ENCODE peak calls at places on chromosomes 11 and 22, in eight cellular contexts. One of them, this sample, is unnamed.

GRCh38 chr22:50486561-50487289 is at the start of gene MIOX:
- DNase-seq in GM12865: no peak
- DNase-seq in right atrium auricular region: no peak
- DNase-seq in fibroblast of lung: no peak
- DNase-seq in HFF-Myc: no peak
- DNase-seq in choroid plexus epithelial cell: peak; percentile 15
- DNase-seq in IMR-90: no peak
- DNase-seq in GM20000: no peak
- DNase-seq in this sample: no peak

GRCh38 chr11:84780689-84781293 is 846.4 kb downstream of the DLG2 start:
- DNase-seq in fibroblast of lung: peak; percentile 10
- DNase-seq in HFF-Myc: no peak
- DNase-seq in GM12865: peak; percentile 5
- DNase-seq in IMR-90: peak; percentile 15
- DNase-seq in GM20000: no peak
- DNase-seq in right atrium auricular region: no peak
- DNase-seq in choroid plexus epithelial cell: peak; percentile 65
- DNase-seq in this sample: no peak

GRCh38 chr11:8717876-8718753 is 35.5 kb downstream of the RPL27A start:
- DNase-seq in right atrium auricular region: peak; percentile 76
- DNase-seq in IMR-90: peak; percentile 97
- DNase-seq in fibroblast of lung: peak; percentile 94
- DNase-seq in GM12865: peak; percentile 29
- DNase-seq in GM20000: peak; percentile 58
- DNase-seq in HFF-Myc: peak; percentile 77
- DNase-seq in choroid plexus epithelial cell: peak; percentile 92
- DNase-seq in this sample: no peak

GRCh38 chr22:45200230-45200629 is 36.5 kb downstream of the NUP50 start:
- DNase-seq in fibroblast of lung: no peak
- DNase-seq in GM20000: no peak
- DNase-seq in HFF-Myc: no peak
- DNase-seq in IMR-90: no peak
- DNase-seq in choroid plexus epithelial cell: no peak
- DNase-seq in right atrium auricular region: no peak
- DNase-seq in GM12865: no peak
- DNase-seq in this sample: no peak

GRCh38 chr11:131674051-131674755 is 303.8 kb downstream of the NTM start:
- DNase-seq in GM12865: peak; percentile 63
- DNase-seq in right atrium auricular region: peak; percentile 74
- DNase-seq in GM20000: peak; percentile 72
- DNase-seq in IMR-90: peak; percentile 86
- DNase-seq in fibroblast of lung: peak; percentile 75
- DNase-seq in HFF-Myc: peak; percentile 43
- DNase-seq in choroid plexus epithelial cell: peak; percentile 91
- DNase-seq in this sample: peak; percentile 69

GRCh38 chr11:45739866-45740265 is 65.1 kb upstream of the SLC35C1 start:
- DNase-seq in fibroblast of lung: no peak
- DNase-seq in IMR-90: no peak
- DNase-seq in right atrium auricular region: no peak
- DNase-seq in GM20000: no peak
- DNase-seq in choroid plexus epithelial cell: peak; percentile 10
- DNase-seq in HFF-Myc: no peak
- DNase-seq in GM12865: no peak
- DNase-seq in this sample: no peak

GRCh38 chr11:9732453-9732852 is 68.6 kb downstream of the SWAP70 start:
- DNase-seq in choroid plexus epithelial cell: no peak
- DNase-seq in GM20000: no peak
- DNase-seq in GM12865: no peak
- DNase-seq in right atrium auricular region: no peak
- DNase-seq in fibroblast of lung: no peak
- DNase-seq in IMR-90: no peak
- DNase-seq in HFF-Myc: no peak
- DNase-seq in this sample: no peak

GRCh38 chr22:33605201-33605600 is 315.1 kb downstream of the LARGE1 start:
- DNase-seq in GM20000: no peak
- DNase-seq in fibroblast of lung: no peak
- DNase-seq in choroid plexus epithelial cell: peak; percentile 23
- DNase-seq in IMR-90: no peak
- DNase-seq in right atrium auricular region: no peak
- DNase-seq in HFF-Myc: peak; percentile 30
- DNase-seq in GM12865: no peak
- DNase-seq in this sample: no peak

GRCh38 chr22:23695748-23696325 is 5.0 kb downstream of the RGL4 start:
- DNase-seq in choroid plexus epithelial cell: no peak
- DNase-seq in GM12865: no peak
- DNase-seq in fibroblast of lung: no peak
- DNase-seq in right atrium auricular region: no peak
- DNase-seq in IMR-90: no peak
- DNase-seq in GM20000: no peak
- DNase-seq in HFF-Myc: no peak
- DNase-seq in this sample: no peak

GRCh38 chr11:77778549-77778948 is 42.0 kb downstream of the RSF1 start:
- DNase-seq in GM12865: no peak
- DNase-seq in fibroblast of lung: no peak
- DNase-seq in IMR-90: no peak
- DNase-seq in GM20000: no peak
- DNase-seq in HFF-Myc: no peak
- DNase-seq in choroid plexus epithelial cell: no peak
- DNase-seq in right atrium auricular region: no peak
- DNase-seq in this sample: no peak

GRCh38 chr11:85685820-85686459 is at the start of gene CCDC89:
- DNase-seq in HFF-Myc: peak; percentile 74
- DNase-seq in GM12865: peak; percentile 6
- DNase-seq in right atrium auricular region: peak; percentile 88
- DNase-seq in IMR-90: peak; percentile 99
- DNase-seq in GM20000: no peak
- DNase-seq in fibroblast of lung: peak; percentile 99
- DNase-seq in choroid plexus epithelial cell: peak; percentile 98
- DNase-seq in this sample: no peak

GRCh38 chr11:1297576-1298473 is 11.6 kb downstream of the TOLLIP start:
- DNase-seq in GM20000: no peak
- DNase-seq in fibroblast of lung: no peak
- DNase-seq in HFF-Myc: no peak
- DNase-seq in GM12865: no peak
- DNase-seq in IMR-90: no peak
- DNase-seq in right atrium auricular region: no peak
- DNase-seq in choroid plexus epithelial cell: no peak
- DNase-seq in this sample: no peak

GRCh38 chr22:24315367-24315781 is 44.7 kb downstream of the SPECC1L start:
- DNase-seq in fibroblast of lung: peak; percentile 80
- DNase-seq in GM12865: no peak
- DNase-seq in HFF-Myc: peak; percentile 70
- DNase-seq in IMR-90: peak; percentile 89
- DNase-seq in GM20000: no peak
- DNase-seq in choroid plexus epithelial cell: peak; percentile 68
- DNase-seq in right atrium auricular region: no peak
- DNase-seq in this sample: no peak

GRCh38 chr22:17084554-17085276 is at the start of gene IL17RA:
- DNase-seq in HFF-Myc: peak; percentile 49
- DNase-seq in GM20000: peak; percentile 98
- DNase-seq in IMR-90: peak; percentile 84
- DNase-seq in choroid plexus epithelial cell: peak; percentile 88
- DNase-seq in GM12865: peak; percentile 96
- DNase-seq in fibroblast of lung: peak; percentile 80
- DNase-seq in right atrium auricular region: peak; percentile 87
- DNase-seq in this sample: peak; percentile 94

GRCh38 chr11:134275188-134275533 is 1.0 kb upstream of the GLB1L3 start:
- DNase-seq in GM20000: no peak
- DNase-seq in HFF-Myc: no peak
- DNase-seq in choroid plexus epithelial cell: no peak
- DNase-seq in IMR-90: no peak
- DNase-seq in GM12865: no peak
- DNase-seq in right atrium auricular region: no peak
- DNase-seq in fibroblast of lung: no peak
- DNase-seq in this sample: no peak

GRCh38 chr11:102802341-102802740 is 4.4 kb upstream of the MMP1 start:
- DNase-seq in choroid plexus epithelial cell: peak; percentile 77
- DNase-seq in GM20000: no peak
- DNase-seq in IMR-90: peak; percentile 95
- DNase-seq in GM12865: no peak
- DNase-seq in HFF-Myc: peak; percentile 72
- DNase-seq in right atrium auricular region: no peak
- DNase-seq in fibroblast of lung: peak; percentile 91
- DNase-seq in this sample: no peak

GRCh38 chr11:78205256-78205655 is 16.5 kb downstream of the USP35 start:
- DNase-seq in choroid plexus epithelial cell: no peak
- DNase-seq in right atrium auricular region: no peak
- DNase-seq in IMR-90: no peak
- DNase-seq in GM12865: no peak
- DNase-seq in GM20000: no peak
- DNase-seq in HFF-Myc: no peak
- DNase-seq in fibroblast of lung: no peak
- DNase-seq in this sample: no peak

GRCh38 chr11:32497951-32498350 is 62.6 kb upstream of the WT1 start:
- DNase-seq in GM12865: no peak
- DNase-seq in fibroblast of lung: no peak
- DNase-seq in right atrium auricular region: no peak
- DNase-seq in GM20000: no peak
- DNase-seq in IMR-90: no peak
- DNase-seq in choroid plexus epithelial cell: no peak
- DNase-seq in HFF-Myc: no peak
- DNase-seq in this sample: no peak

GRCh38 chr11:62374801-62375200 is 37.6 kb downstream of the ASRGL1 start:
- DNase-seq in right atrium auricular region: peak; percentile 49
- DNase-seq in choroid plexus epithelial cell: no peak
- DNase-seq in GM12865: no peak
- DNase-seq in fibroblast of lung: no peak
- DNase-seq in GM20000: no peak
- DNase-seq in HFF-Myc: no peak
- DNase-seq in IMR-90: no peak
- DNase-seq in this sample: no peak

GRCh38 chr11:3808846-3809623 is 675 bp downstream of the PGAP2 start:
- DNase-seq in GM12865: peak; percentile 82
- DNase-seq in right atrium auricular region: no peak
- DNase-seq in IMR-90: peak; percentile 41
- DNase-seq in GM20000: peak; percentile 86
- DNase-seq in choroid plexus epithelial cell: peak; percentile 77
- DNase-seq in HFF-Myc: peak; percentile 71
- DNase-seq in fibroblast of lung: peak; percentile 33
- DNase-seq in this sample: peak; percentile 55

GRCh38 chr11:71366076-71366475 is 82.1 kb downstream of the DHCR7 start:
- DNase-seq in IMR-90: no peak
- DNase-seq in GM12865: no peak
- DNase-seq in right atrium auricular region: no peak
- DNase-seq in choroid plexus epithelial cell: no peak
- DNase-seq in HFF-Myc: no peak
- DNase-seq in fibroblast of lung: no peak
- DNase-seq in GM20000: no peak
- DNase-seq in this sample: no peak
- TF ChIP-seq CTCF in IMR-90: no peak
- TF ChIP-seq CTCF in GM12865: no peak
- TF ChIP-seq CTCF in right atrium auricular region: no peak
- TF ChIP-seq CTCF in choroid plexus epithelial cell: no peak
- TF ChIP-seq CTCF in HFF-Myc: no peak
- TF ChIP-seq CTCF in fibroblast of lung: no peak
- TF ChIP-seq CTCF in GM20000: no peak
- TF ChIP-seq CTCF in this sample: no peak

GRCh38 chr22:40194656-40195055 is 16.9 kb downstream of the TNRC6B start:
- DNase-seq in HFF-Myc: no peak
- DNase-seq in choroid plexus epithelial cell: no peak
- DNase-seq in GM12865: no peak
- DNase-seq in GM20000: no peak
- DNase-seq in IMR-90: no peak
- DNase-seq in fibroblast of lung: no peak
- DNase-seq in right atrium auricular region: no peak
- DNase-seq in this sample: no peak

GRCh38 chr22:40190501-40190900 is 12.8 kb downstream of the TNRC6B start:
- DNase-seq in choroid plexus epithelial cell: no peak
- DNase-seq in GM20000: no peak
- DNase-seq in GM12865: no peak
- DNase-seq in fibroblast of lung: no peak
- DNase-seq in HFF-Myc: no peak
- DNase-seq in IMR-90: no peak
- DNase-seq in right atrium auricular region: no peak
- DNase-seq in this sample: no peak

GRCh38 chr22:40196628-40197027 is 18.9 kb downstream of the TNRC6B start:
- DNase-seq in choroid plexus epithelial cell: peak; percentile 93
- DNase-seq in right atrium auricular region: no peak
- DNase-seq in IMR-90: peak; percentile 97
- DNase-seq in HFF-Myc: peak; percentile 85
- DNase-seq in fibroblast of lung: peak; percentile 93
- DNase-seq in GM12865: peak; percentile 29
- DNase-seq in GM20000: peak; percentile 34
- DNase-seq in this sample: peak; percentile 85

GRCh38 chr22:40189979-40190378 is 12.3 kb downstream of the TNRC6B start:
- DNase-seq in fibroblast of lung: no peak
- DNase-seq in right atrium auricular region: no peak
- DNase-seq in GM20000: no peak
- DNase-seq in choroid plexus epithelial cell: no peak
- DNase-seq in GM12865: no peak
- DNase-seq in HFF-Myc: no peak
- DNase-seq in IMR-90: peak; percentile 26
- DNase-seq in this sample: no peak

GRCh38 chr22:40193429-40194421 is 16.0 kb downstream of the TNRC6B start:
- DNase-seq in HFF-Myc: no peak
- DNase-seq in choroid plexus epithelial cell: peak; percentile 70
- DNase-seq in right atrium auricular region: no peak
- DNase-seq in GM12865: no peak
- DNase-seq in GM20000: no peak
- DNase-seq in IMR-90: peak; percentile 34
- DNase-seq in fibroblast of lung: peak; percentile 62
- DNase-seq in this sample: peak; percentile 36
- TF ChIP-seq CTCF in HFF-Myc: peak; percentile 41
- TF ChIP-seq CTCF in choroid plexus epithelial cell: peak; percentile 60
- TF ChIP-seq CTCF in right atrium auricular region: peak; percentile 23
- TF ChIP-seq CTCF in GM12865: peak; percentile 2
- TF ChIP-seq CTCF in GM20000: no peak
- TF ChIP-seq CTCF in IMR-90: peak; percentile 39
- TF ChIP-seq CTCF in fibroblast of lung: peak; percentile 26
- TF ChIP-seq CTCF in this sample: peak; percentile 27

GRCh38 chr11:47406896-47407745 is 1.3 kb upstream of the SLC39A13 start:
- DNase-seq in right atrium auricular region: no peak
- DNase-seq in GM12865: peak; percentile 43
- DNase-seq in HFF-Myc: no peak
- DNase-seq in choroid plexus epithelial cell: peak; percentile 34
- DNase-seq in IMR-90: peak; percentile 18
- DNase-seq in fibroblast of lung: peak; percentile 24
- DNase-seq in GM20000: no peak
- DNase-seq in this sample: no peak
- TF ChIP-seq CTCF in right atrium auricular region: no peak
- TF ChIP-seq CTCF in GM12865: no peak
- TF ChIP-seq CTCF in HFF-Myc: no peak
- TF ChIP-seq CTCF in choroid plexus epithelial cell: peak; percentile 30
- TF ChIP-seq CTCF in IMR-90: peak; percentile 14
- TF ChIP-seq CTCF in fibroblast of lung: no peak
- TF ChIP-seq CTCF in GM20000: no peak
- TF ChIP-seq CTCF in this sample: no peak

GRCh38 chr11:97259884-97260283 is 870.1 kb downstream of the JRKL start:
- DNase-seq in fibroblast of lung: no peak
- DNase-seq in GM12865: no peak
- DNase-seq in HFF-Myc: no peak
- DNase-seq in choroid plexus epithelial cell: peak; percentile 1
- DNase-seq in GM20000: no peak
- DNase-seq in right atrium auricular region: no peak
- DNase-seq in IMR-90: no peak
- DNase-seq in this sample: no peak
- TF ChIP-seq CTCF in fibroblast of lung: no peak
- TF ChIP-seq CTCF in GM12865: no peak
- TF ChIP-seq CTCF in HFF-Myc: no peak
- TF ChIP-seq CTCF in choroid plexus epithelial cell: no peak
- TF ChIP-seq CTCF in GM20000: no peak
- TF ChIP-seq CTCF in right atrium auricular region: no peak
- TF ChIP-seq CTCF in IMR-90: no peak
- TF ChIP-seq CTCF in this sample: no peak

GRCh38 chr22:49052023-49052538 is 775.6 kb downstream of the BRD1 start:
- DNase-seq in right atrium auricular region: no peak
- DNase-seq in fibroblast of lung: peak; percentile 2
- DNase-seq in GM12865: no peak
- DNase-seq in HFF-Myc: no peak
- DNase-seq in IMR-90: no peak
- DNase-seq in choroid plexus epithelial cell: peak; percentile 4
- DNase-seq in GM20000: peak; percentile 41
- DNase-seq in this sample: peak; percentile 47
- TF ChIP-seq CTCF in right atrium auricular region: no peak
- TF ChIP-seq CTCF in fibroblast of lung: no peak
- TF ChIP-seq CTCF in GM12865: no peak
- TF ChIP-seq CTCF in HFF-Myc: no peak
- TF ChIP-seq CTCF in IMR-90: no peak
- TF ChIP-seq CTCF in choroid plexus epithelial cell: no peak
- TF ChIP-seq CTCF in GM20000: no peak
- TF ChIP-seq CTCF in this sample: no peak